ENCODE peak calls at places on chromosomes 16 and 17, in seven cellular contexts. One of them, this sample, is unnamed.

GRCh38 chr16:66731101-66731500 is 20.3 kb downstream of the DYNC1LI2 start:
- DNase-seq in PC-9: no peak
- DNase-seq in MM.1S: no peak
- DNase-seq in hepatocyte: no peak
- DNase-seq in PC-3: no peak
- DNase-seq in DND-41: no peak
- DNase-seq in fibroblast of lung: no peak
- DNase-seq in this sample: no peak

GRCh38 chr17:51672058-51672457 is 411.7 kb downstream of the UTP18 start:
- DNase-seq in hepatocyte: no peak
- DNase-seq in MM.1S: no peak
- DNase-seq in DND-41: no peak
- DNase-seq in fibroblast of lung: no peak
- DNase-seq in PC-9: no peak
- DNase-seq in PC-3: peak; percentile 39
- DNase-seq in this sample: no peak

GRCh38 chr17:19311421-19312215 is 50.9 kb downstream of the B9D1 start:
- DNase-seq in PC-3: no peak
- DNase-seq in DND-41: no peak
- DNase-seq in fibroblast of lung: peak; percentile 40
- DNase-seq in hepatocyte: no peak
- DNase-seq in PC-9: no peak
- DNase-seq in MM.1S: peak; percentile 57
- DNase-seq in this sample: no peak

GRCh38 chr17:80855196-80855967 is 136.3 kb upstream of the CHMP6 start:
- DNase-seq in hepatocyte: no peak
- DNase-seq in DND-41: no peak
- DNase-seq in PC-3: no peak
- DNase-seq in PC-9: no peak
- DNase-seq in MM.1S: no peak
- DNase-seq in fibroblast of lung: no peak
- DNase-seq in this sample: no peak

GRCh38 chr17:79970576-79971068 is 65.0 kb downstream of the TBC1D16 start:
- DNase-seq in PC-9: no peak
- DNase-seq in DND-41: peak; percentile 39
- DNase-seq in PC-3: peak; percentile 81
- DNase-seq in MM.1S: peak; percentile 67
- DNase-seq in fibroblast of lung: peak; percentile 39
- DNase-seq in hepatocyte: peak; percentile 75
- DNase-seq in this sample: peak; percentile 88

GRCh38 chr16:1909661-1910231 is 8.5 kb downstream of the HS3ST6 start:
- DNase-seq in DND-41: no peak
- DNase-seq in hepatocyte: no peak
- DNase-seq in PC-9: no peak
- DNase-seq in MM.1S: no peak
- DNase-seq in fibroblast of lung: no peak
- DNase-seq in PC-3: no peak
- DNase-seq in this sample: peak; percentile 8

GRCh38 chr17:15411556-15412198 is 55.7 kb downstream of the CDRT4 start:
- DNase-seq in DND-41: no peak
- DNase-seq in MM.1S: no peak
- DNase-seq in PC-9: no peak
- DNase-seq in fibroblast of lung: peak; percentile 9
- DNase-seq in PC-3: no peak
- DNase-seq in hepatocyte: no peak
- DNase-seq in this sample: no peak

GRCh38 chr17:1720856-1721386 is 3.6 kb upstream of the WDR81 start:
- DNase-seq in PC-9: no peak
- DNase-seq in DND-41: peak; percentile 76
- DNase-seq in fibroblast of lung: peak; percentile 41
- DNase-seq in MM.1S: peak; percentile 63
- DNase-seq in PC-3: peak; percentile 62
- DNase-seq in hepatocyte: peak; percentile 73
- DNase-seq in this sample: peak; percentile 64

GRCh38 chr17:82440377-82440981 is 10.1 kb downstream of the CYBC1 start:
- DNase-seq in DND-41: no peak
- DNase-seq in PC-3: no peak
- DNase-seq in PC-9: no peak
- DNase-seq in MM.1S: no peak
- DNase-seq in hepatocyte: no peak
- DNase-seq in fibroblast of lung: no peak
- DNase-seq in this sample: no peak

GRCh38 chr17:44916781-44917241 is 1.5 kb upstream of the GFAP start:
- DNase-seq in PC-3: peak; percentile 75
- DNase-seq in hepatocyte: peak; percentile 39
- DNase-seq in fibroblast of lung: peak; percentile 58
- DNase-seq in MM.1S: no peak
- DNase-seq in DND-41: no peak
- DNase-seq in PC-9: peak; percentile 31
- DNase-seq in this sample: no peak

GRCh38 chr16:51982715-51983680 is 563.9 kb downstream of the TOX3 start:
- DNase-seq in MM.1S: peak; percentile 61
- DNase-seq in fibroblast of lung: peak; percentile 56
- DNase-seq in PC-3: peak; percentile 66
- DNase-seq in DND-41: peak; percentile 49
- DNase-seq in PC-9: no peak
- DNase-seq in hepatocyte: peak; percentile 88
- DNase-seq in this sample: peak; percentile 84

GRCh38 chr17:81866440-81867122 is 4.6 kb downstream of the ARHGDIA start:
- DNase-seq in PC-3: no peak
- DNase-seq in PC-9: no peak
- DNase-seq in fibroblast of lung: no peak
- DNase-seq in hepatocyte: no peak
- DNase-seq in DND-41: peak; percentile 32
- DNase-seq in MM.1S: no peak
- DNase-seq in this sample: no peak

GRCh38 chr16:12468552-12468951 is 335.1 kb downstream of the CPPED1 start:
- DNase-seq in PC-9: no peak
- DNase-seq in fibroblast of lung: no peak
- DNase-seq in hepatocyte: no peak
- DNase-seq in MM.1S: no peak
- DNase-seq in DND-41: no peak
- DNase-seq in PC-3: no peak
- DNase-seq in this sample: peak; percentile 54

GRCh38 chr17:8267480-8268147 is 18.5 kb downstream of the PFAS start:
- DNase-seq in MM.1S: no peak
- DNase-seq in PC-9: no peak
- DNase-seq in fibroblast of lung: no peak
- DNase-seq in PC-3: no peak
- DNase-seq in hepatocyte: no peak
- DNase-seq in DND-41: no peak
- DNase-seq in this sample: no peak

GRCh38 chr16:78706637-78707036 is 607.2 kb downstream of the WWOX start:
- DNase-seq in PC-9: no peak
- DNase-seq in MM.1S: no peak
- DNase-seq in hepatocyte: no peak
- DNase-seq in DND-41: no peak
- DNase-seq in fibroblast of lung: no peak
- DNase-seq in PC-3: no peak
- DNase-seq in this sample: no peak
- TF ChIP-seq EZH2 in PC-9: no peak
- TF ChIP-seq EZH2 in MM.1S: no peak
- TF ChIP-seq EZH2 in hepatocyte: no peak
- TF ChIP-seq EZH2 in DND-41: no peak
- TF ChIP-seq EZH2 in fibroblast of lung: no peak
- TF ChIP-seq EZH2 in PC-3: no peak
- TF ChIP-seq EZH2 in this sample: no peak

GRCh38 chr17:17153071-17153470 is 53.1 kb downstream of the PLD6 start:
- DNase-seq in fibroblast of lung: no peak
- DNase-seq in PC-3: no peak
- DNase-seq in PC-9: no peak
- DNase-seq in MM.1S: no peak
- DNase-seq in DND-41: no peak
- DNase-seq in hepatocyte: no peak
- DNase-seq in this sample: no peak
- H3K27ac ChIP-seq in fibroblast of lung: no peak overlapping the region
- H3K27ac ChIP-seq in PC-3: peak overlapping the region; percentile 97
- H3K27ac ChIP-seq in PC-9: no peak overlapping the region
- H3K27ac ChIP-seq in MM.1S: no peak overlapping the region
- H3K27ac ChIP-seq in DND-41: no peak overlapping the region
- H3K27ac ChIP-seq in hepatocyte: no peak overlapping the region
- H3K27ac ChIP-seq in this sample: no peak overlapping the region

DNA sequence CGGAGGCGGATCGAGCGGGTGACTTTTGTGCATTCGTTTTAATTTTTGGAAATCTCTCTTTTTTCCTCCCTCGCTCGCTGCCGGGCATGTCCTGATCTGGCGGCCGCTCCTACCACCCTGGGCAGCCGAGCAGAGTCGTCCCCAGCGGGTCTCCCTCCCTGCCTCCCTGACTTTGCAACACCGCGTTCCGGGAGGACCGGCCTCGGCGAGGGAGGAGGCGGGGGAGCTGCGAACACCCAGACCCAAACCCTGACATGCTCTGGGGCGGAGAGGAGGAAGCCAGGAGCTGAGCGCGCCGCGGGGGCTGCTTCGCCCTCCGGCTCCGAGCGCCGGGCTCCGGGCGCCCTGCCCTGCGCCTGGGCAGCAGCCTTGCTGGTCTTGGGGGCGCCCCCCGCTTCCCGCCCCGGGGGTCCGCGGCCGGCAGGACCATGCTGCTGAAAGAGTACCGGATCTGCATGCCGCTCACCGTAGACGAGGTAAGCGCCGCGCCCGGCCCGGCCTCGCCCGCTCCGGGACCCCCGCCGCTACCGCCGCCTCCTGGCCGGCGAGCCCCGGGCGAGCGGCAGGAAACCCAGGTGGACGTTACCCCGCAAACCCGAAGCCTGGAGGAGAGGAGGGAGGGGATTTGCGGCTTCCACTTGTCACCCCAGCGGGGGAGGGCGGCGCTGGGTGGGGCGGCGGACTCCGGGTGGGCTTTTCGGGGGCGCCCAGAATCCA is 804 bp downstream of the PITPNC1 start:
- DNase-seq in PC-3: peak; percentile 52
- DNase-seq in PC-9: no peak
- DNase-seq in DND-41: peak; percentile 68
- DNase-seq in fibroblast of lung: peak; percentile 51
- DNase-seq in MM.1S: peak; percentile 50
- DNase-seq in hepatocyte: peak; percentile 74
- DNase-seq in this sample: peak; percentile 74
- H2AFZ ChIP-seq in PC-3: peak overlapping the region; percentile 84
- H2AFZ ChIP-seq in PC-9: peak overlapping the region; percentile 97
- H2AFZ ChIP-seq in DND-41: peak overlapping the region; percentile 91
- H2AFZ ChIP-seq in fibroblast of lung: peak overlapping the region; percentile 4
- H2AFZ ChIP-seq in MM.1S: peak overlapping the region; percentile 96
- H2AFZ ChIP-seq in hepatocyte: peak overlapping the region; percentile 95
- H2AFZ ChIP-seq in this sample: peak overlapping the region; percentile 88

GRCh38 chr17:50560931-50561750 is 626 bp downstream of the CACNA1G start:
- DNase-seq in fibroblast of lung: no peak
- DNase-seq in DND-41: no peak
- DNase-seq in MM.1S: no peak
- DNase-seq in PC-3: no peak
- DNase-seq in hepatocyte: peak; percentile 36
- DNase-seq in PC-9: no peak
- DNase-seq in this sample: peak; percentile 66
- TF ChIP-seq EZH2 in fibroblast of lung: peak; percentile 92
- TF ChIP-seq EZH2 in DND-41: no peak
- TF ChIP-seq EZH2 in MM.1S: peak; percentile 99
- TF ChIP-seq EZH2 in PC-3: peak; percentile 99
- TF ChIP-seq EZH2 in hepatocyte: no peak
- TF ChIP-seq EZH2 in PC-9: no peak
- TF ChIP-seq EZH2 in this sample: peak; percentile 72

This sample was measured in neural progenitor cell.